ENCODE peak calls at places on chromosomes 1 and 21, in eight cellular contexts. One of them, this sample, is unnamed.

GRCh38 chr1:109239580-109240068 is 9.7 kb upstream of the CELSR2 start:
- DNase-seq in stomach: no peak
- DNase-seq in SK-N-MC: no peak
- DNase-seq in HCT116: no peak
- DNase-seq in breast epithelium: no peak
- DNase-seq in HepG2: peak
- DNase-seq in esophagus muscularis mucosa: peak
- DNase-seq in GM12891: no peak
- DNase-seq in this sample: no peak

GRCh38 chr1:151368745-151369610 is 3.5 kb downstream of the SELENBP1 start:
- DNase-seq in stomach: peak
- DNase-seq in SK-N-MC: no peak
- DNase-seq in HCT116: no peak
- DNase-seq in breast epithelium: no peak
- DNase-seq in HepG2: no peak
- DNase-seq in esophagus muscularis mucosa: no peak
- DNase-seq in GM12891: no peak
- DNase-seq in this sample: peak

GRCh38 chr1:4108341-4108740 is 208.3 kb upstream of the C1orf174 start:
- DNase-seq in stomach: no peak
- DNase-seq in SK-N-MC: no peak
- DNase-seq in HCT116: peak
- DNase-seq in breast epithelium: no peak
- DNase-seq in HepG2: no peak
- DNase-seq in esophagus muscularis mucosa: no peak
- DNase-seq in GM12891: no peak
- DNase-seq in this sample: no peak

GRCh38 chr1:24555591-24556413 is at the start of gene NCMAP:
- DNase-seq in stomach: peak
- DNase-seq in SK-N-MC: no peak
- DNase-seq in HCT116: peak
- DNase-seq in breast epithelium: no peak
- DNase-seq in HepG2: peak
- DNase-seq in esophagus muscularis mucosa: no peak
- DNase-seq in GM12891: no peak
- DNase-seq in this sample: peak

GRCh38 chr1:37495875-37496274 is 18.7 kb downstream of the MEAF6 start:
- DNase-seq in stomach: no peak
- DNase-seq in SK-N-MC: peak
- DNase-seq in HCT116: no peak
- DNase-seq in breast epithelium: no peak
- DNase-seq in HepG2: no peak
- DNase-seq in esophagus muscularis mucosa: no peak
- DNase-seq in GM12891: no peak
- DNase-seq in this sample: no peak

GRCh38 chr1:29646161-29646775 is 409.9 kb downstream of the PTPRU start:
- DNase-seq in stomach: no peak
- DNase-seq in SK-N-MC: no peak
- DNase-seq in HCT116: no peak
- DNase-seq in breast epithelium: peak
- DNase-seq in HepG2: no peak
- DNase-seq in esophagus muscularis mucosa: peak
- DNase-seq in GM12891: no peak
- DNase-seq in this sample: no peak

GRCh38 chr1:156608981-156609380 is 7.7 kb upstream of the GPATCH4 start:
- DNase-seq in stomach: peak
- DNase-seq in SK-N-MC: no peak
- DNase-seq in HCT116: no peak
- DNase-seq in breast epithelium: no peak
- DNase-seq in HepG2: no peak
- DNase-seq in esophagus muscularis mucosa: no peak
- DNase-seq in GM12891: no peak
- DNase-seq in this sample: peak

GRCh38 chr1:90452491-90452890 is 264.6 kb downstream of the BARHL2 start:
- DNase-seq in stomach: no peak
- DNase-seq in SK-N-MC: no peak
- DNase-seq in HCT116: no peak
- DNase-seq in breast epithelium: no peak
- DNase-seq in HepG2: no peak
- DNase-seq in esophagus muscularis mucosa: no peak
- DNase-seq in GM12891: no peak
- DNase-seq in this sample: no peak

GRCh38 chr21:42460391-42461184 is 35.4 kb downstream of the RSPH1 start:
- DNase-seq in stomach: no peak
- DNase-seq in SK-N-MC: no peak
- DNase-seq in HCT116: no peak
- DNase-seq in breast epithelium: peak
- DNase-seq in HepG2: no peak
- DNase-seq in esophagus muscularis mucosa: no peak
- DNase-seq in GM12891: no peak
- DNase-seq in this sample: peak

GRCh38 chr21:46094401-46095105 is 3.4 kb upstream of the COL6A2 start:
- DNase-seq in stomach: no peak
- DNase-seq in SK-N-MC: no peak
- DNase-seq in HCT116: no peak
- DNase-seq in breast epithelium: no peak
- DNase-seq in HepG2: no peak
- DNase-seq in esophagus muscularis mucosa: peak
- DNase-seq in GM12891: no peak
- DNase-seq in this sample: no peak

GRCh38 chr1:236576004-236576403 is 28.3 kb downstream of the HEATR1 start:
- DNase-seq in stomach: no peak
- DNase-seq in SK-N-MC: no peak
- DNase-seq in HCT116: no peak
- DNase-seq in breast epithelium: no peak
- DNase-seq in HepG2: no peak
- DNase-seq in esophagus muscularis mucosa: no peak
- DNase-seq in GM12891: no peak
- DNase-seq in this sample: no peak

GRCh38 chr1:52139817-52140540 is 1.9 kb upstream of the ZFYVE9 start:
- DNase-seq in stomach: no peak
- DNase-seq in SK-N-MC: no peak
- DNase-seq in HCT116: no peak
- DNase-seq in breast epithelium: no peak
- DNase-seq in HepG2: no peak
- DNase-seq in esophagus muscularis mucosa: peak
- DNase-seq in GM12891: peak
- DNase-seq in this sample: no peak

GRCh38 chr1:204446413-204447111 is 34.9 kb upstream of the PPP1R15B start:
- DNase-seq in stomach: peak
- DNase-seq in SK-N-MC: no peak
- DNase-seq in HCT116: no peak
- DNase-seq in breast epithelium: no peak
- DNase-seq in HepG2: peak
- DNase-seq in esophagus muscularis mucosa: peak
- DNase-seq in GM12891: peak
- DNase-seq in this sample: peak

GRCh38 chr1:173295391-173295790 is 88.3 kb upstream of the TNFSF4 start:
- DNase-seq in stomach: no peak
- DNase-seq in SK-N-MC: no peak
- DNase-seq in HCT116: no peak
- DNase-seq in breast epithelium: no peak
- DNase-seq in HepG2: no peak
- DNase-seq in esophagus muscularis mucosa: no peak
- DNase-seq in GM12891: no peak
- DNase-seq in this sample: no peak

GRCh38 chr1:206005234-206005633 is 2.0 kb upstream of the RAB7B start:
- DNase-seq in stomach: peak
- DNase-seq in SK-N-MC: no peak
- DNase-seq in HCT116: no peak
- DNase-seq in breast epithelium: no peak
- DNase-seq in HepG2: no peak
- DNase-seq in esophagus muscularis mucosa: no peak
- DNase-seq in GM12891: no peak
- DNase-seq in this sample: no peak

GRCh38 chr1:206002833-206003532 is at the start of gene RAB7B:
- DNase-seq in stomach: peak
- DNase-seq in SK-N-MC: no peak
- DNase-seq in HCT116: no peak
- DNase-seq in breast epithelium: no peak
- DNase-seq in HepG2: no peak
- DNase-seq in esophagus muscularis mucosa: no peak
- DNase-seq in GM12891: no peak
- DNase-seq in this sample: peak

GRCh38 chr1:206005761-206006160 is 2.6 kb upstream of the RAB7B start:
- DNase-seq in stomach: no peak
- DNase-seq in SK-N-MC: no peak
- DNase-seq in HCT116: no peak
- DNase-seq in breast epithelium: no peak
- DNase-seq in HepG2: no peak
- DNase-seq in esophagus muscularis mucosa: no peak
- DNase-seq in GM12891: no peak
- DNase-seq in this sample: no peak

GRCh38 chr1:206004269-206004800 is 1.1 kb upstream of the RAB7B start:
- DNase-seq in stomach: no peak
- DNase-seq in SK-N-MC: no peak
- DNase-seq in HCT116: no peak
- DNase-seq in breast epithelium: no peak
- DNase-seq in HepG2: no peak
- DNase-seq in esophagus muscularis mucosa: no peak
- DNase-seq in GM12891: no peak
- DNase-seq in this sample: no peak

DNA sequence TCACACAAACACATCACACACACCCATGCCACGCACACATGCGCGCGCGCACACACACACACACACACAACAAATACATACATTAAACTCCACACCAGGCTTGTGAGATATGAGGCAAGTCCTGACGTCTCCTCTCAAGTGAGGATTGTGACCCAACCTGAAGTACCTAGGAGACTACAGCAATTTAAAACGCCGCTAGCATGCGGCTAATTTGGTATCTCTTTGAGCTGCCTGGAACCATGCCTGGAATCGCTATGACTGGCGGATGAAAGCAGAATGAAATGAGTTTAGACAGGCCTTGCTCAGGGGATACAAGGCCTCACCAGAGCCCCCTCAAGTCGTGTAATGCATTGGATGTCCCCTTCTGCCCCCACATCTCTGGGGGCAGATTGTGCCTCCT is 1.6 kb upstream of the RAB7B start:
- DNase-seq in stomach: peak
- DNase-seq in SK-N-MC: no peak
- DNase-seq in HCT116: no peak
- DNase-seq in breast epithelium: no peak
- DNase-seq in HepG2: no peak
- DNase-seq in esophagus muscularis mucosa: no peak
- DNase-seq in GM12891: no peak
- DNase-seq in this sample: no peak
- TF ChIP-seq POLR2AphosphoS5 in stomach: no peak
- TF ChIP-seq POLR2AphosphoS5 in SK-N-MC: no peak
- TF ChIP-seq POLR2AphosphoS5 in HCT116: no peak
- TF ChIP-seq POLR2AphosphoS5 in breast epithelium: no peak
- TF ChIP-seq POLR2AphosphoS5 in HepG2: no peak
- TF ChIP-seq POLR2AphosphoS5 in esophagus muscularis mucosa: no peak
- TF ChIP-seq POLR2AphosphoS5 in GM12891: no peak
- TF ChIP-seq POLR2AphosphoS5 in this sample: no peak

GRCh38 chr1:224501836-224502235 is 67.2 kb upstream of the WDR26 start:
- DNase-seq in stomach: no peak
- DNase-seq in SK-N-MC: no peak
- DNase-seq in HCT116: no peak
- DNase-seq in breast epithelium: no peak
- DNase-seq in HepG2: no peak
- DNase-seq in esophagus muscularis mucosa: no peak
- DNase-seq in GM12891: no peak
- DNase-seq in this sample: no peak

GRCh38 chr1:224505454-224506093 is 71.0 kb upstream of the WDR26 start:
- DNase-seq in stomach: no peak
- DNase-seq in SK-N-MC: no peak
- DNase-seq in HCT116: no peak
- DNase-seq in breast epithelium: no peak
- DNase-seq in HepG2: no peak
- DNase-seq in esophagus muscularis mucosa: no peak
- DNase-seq in GM12891: no peak
- DNase-seq in this sample: no peak

GRCh38 chr1:224502459-224503160 is 68.0 kb upstream of the WDR26 start:
- DNase-seq in stomach: peak
- DNase-seq in SK-N-MC: no peak
- DNase-seq in HCT116: no peak
- DNase-seq in breast epithelium: no peak
- DNase-seq in HepG2: no peak
- DNase-seq in esophagus muscularis mucosa: no peak
- DNase-seq in GM12891: no peak
- DNase-seq in this sample: peak

GRCh38 chr1:224504642-224505041 is 70.0 kb upstream of the WDR26 start:
- DNase-seq in stomach: no peak
- DNase-seq in SK-N-MC: no peak
- DNase-seq in HCT116: no peak
- DNase-seq in breast epithelium: no peak
- DNase-seq in HepG2: no peak
- DNase-seq in esophagus muscularis mucosa: no peak
- DNase-seq in GM12891: no peak
- DNase-seq in this sample: no peak

GRCh38 chr1:224503161-224504118 is 68.8 kb upstream of the WDR26 start:
- DNase-seq in stomach: peak
- DNase-seq in SK-N-MC: no peak
- DNase-seq in HCT116: no peak
- DNase-seq in breast epithelium: peak
- DNase-seq in HepG2: peak
- DNase-seq in esophagus muscularis mucosa: peak
- DNase-seq in GM12891: peak
- DNase-seq in this sample: peak
- TF ChIP-seq POLR2AphosphoS5 in stomach: peak
- TF ChIP-seq POLR2AphosphoS5 in SK-N-MC: peak
- TF ChIP-seq POLR2AphosphoS5 in HCT116: no peak
- TF ChIP-seq POLR2AphosphoS5 in breast epithelium: peak
- TF ChIP-seq POLR2AphosphoS5 in HepG2: no peak
- TF ChIP-seq POLR2AphosphoS5 in esophagus muscularis mucosa: peak
- TF ChIP-seq POLR2AphosphoS5 in GM12891: no peak
- TF ChIP-seq POLR2AphosphoS5 in this sample: peak

GRCh38 chr1:216804107-216804506 is 80.9 kb upstream of the ESRRG start:
- DNase-seq in stomach: peak
- DNase-seq in SK-N-MC: no peak
- DNase-seq in HCT116: no peak
- DNase-seq in breast epithelium: no peak
- DNase-seq in HepG2: no peak
- DNase-seq in esophagus muscularis mucosa: no peak
- DNase-seq in GM12891: no peak
- DNase-seq in this sample: no peak
- TF ChIP-seq POLR2AphosphoS5 in stomach: no peak
- TF ChIP-seq POLR2AphosphoS5 in SK-N-MC: no peak
- TF ChIP-seq POLR2AphosphoS5 in HCT116: no peak
- TF ChIP-seq POLR2AphosphoS5 in breast epithelium: no peak
- TF ChIP-seq POLR2AphosphoS5 in HepG2: no peak
- TF ChIP-seq POLR2AphosphoS5 in esophagus muscularis mucosa: no peak
- TF ChIP-seq POLR2AphosphoS5 in GM12891: no peak
- TF ChIP-seq POLR2AphosphoS5 in this sample: no peak

DNA sequence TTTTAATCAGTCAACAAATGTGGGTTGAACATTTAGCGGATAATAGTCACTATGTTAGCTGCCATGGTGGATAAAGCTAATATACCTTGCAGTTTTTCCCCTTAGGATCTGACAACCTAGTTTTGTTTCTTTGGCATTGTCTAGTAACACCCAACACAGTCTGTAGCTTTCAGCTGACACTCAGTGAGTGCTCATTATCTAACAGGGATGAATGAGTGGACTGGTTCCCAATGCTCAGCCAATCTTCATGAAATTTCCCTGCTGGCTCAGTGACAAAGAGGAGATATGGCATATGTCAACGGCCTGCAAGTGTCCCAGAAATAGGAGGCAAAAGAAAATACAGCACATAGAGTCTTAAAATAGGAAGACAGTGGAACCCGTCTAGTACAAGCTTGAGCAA is 35.0 kb downstream of the RXRG start:
- DNase-seq in stomach: no peak
- DNase-seq in SK-N-MC: no peak
- DNase-seq in HCT116: no peak
- DNase-seq in breast epithelium: no peak
- DNase-seq in HepG2: no peak
- DNase-seq in esophagus muscularis mucosa: no peak
- DNase-seq in GM12891: no peak
- DNase-seq in this sample: no peak
- TF ChIP-seq POLR2AphosphoS5 in stomach: no peak
- TF ChIP-seq POLR2AphosphoS5 in SK-N-MC: no peak
- TF ChIP-seq POLR2AphosphoS5 in HCT116: no peak
- TF ChIP-seq POLR2AphosphoS5 in breast epithelium: no peak
- TF ChIP-seq POLR2AphosphoS5 in HepG2: no peak
- TF ChIP-seq POLR2AphosphoS5 in esophagus muscularis mucosa: no peak
- TF ChIP-seq POLR2AphosphoS5 in GM12891: no peak
- TF ChIP-seq POLR2AphosphoS5 in this sample: no peak